ENCODE peak calls at places on chromosomes 1 and 21, in ten cellular contexts. One of them, this sample, is unnamed.

GRCh38 chr21:35987475-35987874 is 72.9 kb downstream of the SETD4 start:
- DNase-seq in stomach: peak
- DNase-seq in dorsolateral prefrontal cortex: no peak
- DNase-seq in fibroblast of villous mesenchyme: no peak
- DNase-seq in foreskin fibroblast: no peak
- DNase-seq in fibroblast of mammary gland: no peak
- DNase-seq in hepatocyte: peak
- DNase-seq in HFF-Myc: no peak
- DNase-seq in choroid plexus epithelial cell: no peak
- DNase-seq in LNCaP clone FGC: no peak
- DNase-seq in this sample: no peak

GRCh38 chr1:82778612-82779011 is 977.9 kb downstream of the ADGRL2 start:
- DNase-seq in stomach: no peak
- DNase-seq in dorsolateral prefrontal cortex: no peak
- DNase-seq in fibroblast of villous mesenchyme: no peak
- DNase-seq in foreskin fibroblast: peak
- DNase-seq in fibroblast of mammary gland: peak
- DNase-seq in hepatocyte: peak
- DNase-seq in HFF-Myc: no peak
- DNase-seq in choroid plexus epithelial cell: peak
- DNase-seq in LNCaP clone FGC: no peak
- DNase-seq in this sample: no peak

GRCh38 chr1:12617511-12617900 is 504 bp downstream of the DHRS3 start:
- DNase-seq in stomach: peak
- DNase-seq in dorsolateral prefrontal cortex: no peak
- DNase-seq in fibroblast of villous mesenchyme: peak
- DNase-seq in foreskin fibroblast: no peak
- DNase-seq in fibroblast of mammary gland: no peak
- DNase-seq in hepatocyte: peak
- DNase-seq in HFF-Myc: no peak
- DNase-seq in choroid plexus epithelial cell: no peak
- DNase-seq in LNCaP clone FGC: no peak
- DNase-seq in this sample: no peak

GRCh38 chr1:54052470-54052933 is 502 bp downstream of the TMEM59 start:
- DNase-seq in stomach: peak
- DNase-seq in dorsolateral prefrontal cortex: peak
- DNase-seq in fibroblast of villous mesenchyme: peak
- DNase-seq in foreskin fibroblast: peak
- DNase-seq in fibroblast of mammary gland: peak
- DNase-seq in hepatocyte: peak
- DNase-seq in HFF-Myc: no peak
- DNase-seq in choroid plexus epithelial cell: peak
- DNase-seq in LNCaP clone FGC: no peak
- DNase-seq in this sample: peak

GRCh38 chr1:185585770-185586169 is 148.4 kb upstream of the HMCN1 start:
- DNase-seq in stomach: no peak
- DNase-seq in dorsolateral prefrontal cortex: no peak
- DNase-seq in fibroblast of villous mesenchyme: no peak
- DNase-seq in foreskin fibroblast: no peak
- DNase-seq in fibroblast of mammary gland: no peak
- DNase-seq in hepatocyte: peak
- DNase-seq in HFF-Myc: no peak
- DNase-seq in choroid plexus epithelial cell: no peak
- DNase-seq in LNCaP clone FGC: no peak
- DNase-seq in this sample: no peak

GRCh38 chr1:8145525-8145924 is 119.4 kb upstream of the ERRFI1 start:
- DNase-seq in stomach: no peak
- DNase-seq in dorsolateral prefrontal cortex: no peak
- DNase-seq in fibroblast of villous mesenchyme: no peak
- DNase-seq in foreskin fibroblast: no peak
- DNase-seq in fibroblast of mammary gland: no peak
- DNase-seq in hepatocyte: no peak
- DNase-seq in HFF-Myc: no peak
- DNase-seq in choroid plexus epithelial cell: no peak
- DNase-seq in LNCaP clone FGC: no peak
- DNase-seq in this sample: no peak

GRCh38 chr21:26491663-26492062 is 81.4 kb downstream of the CYYR1 start:
- DNase-seq in stomach: no peak
- DNase-seq in dorsolateral prefrontal cortex: no peak
- DNase-seq in fibroblast of villous mesenchyme: no peak
- DNase-seq in foreskin fibroblast: no peak
- DNase-seq in fibroblast of mammary gland: no peak
- DNase-seq in hepatocyte: no peak
- DNase-seq in HFF-Myc: no peak
- DNase-seq in choroid plexus epithelial cell: no peak
- DNase-seq in LNCaP clone FGC: no peak
- DNase-seq in this sample: no peak

GRCh38 chr1:171506525-171507304 is 21.4 kb downstream of the PRRC2C start:
- DNase-seq in stomach: no peak
- DNase-seq in dorsolateral prefrontal cortex: no peak
- DNase-seq in fibroblast of villous mesenchyme: peak
- DNase-seq in foreskin fibroblast: no peak
- DNase-seq in fibroblast of mammary gland: peak
- DNase-seq in hepatocyte: no peak
- DNase-seq in HFF-Myc: no peak
- DNase-seq in choroid plexus epithelial cell: peak
- DNase-seq in LNCaP clone FGC: no peak
- DNase-seq in this sample: no peak

GRCh38 chr1:68145418-68146126 is 86.8 kb downstream of the WLS start:
- DNase-seq in stomach: peak
- DNase-seq in dorsolateral prefrontal cortex: no peak
- DNase-seq in fibroblast of villous mesenchyme: no peak
- DNase-seq in foreskin fibroblast: no peak
- DNase-seq in fibroblast of mammary gland: no peak
- DNase-seq in hepatocyte: peak
- DNase-seq in HFF-Myc: no peak
- DNase-seq in choroid plexus epithelial cell: no peak
- DNase-seq in LNCaP clone FGC: peak
- DNase-seq in this sample: no peak

GRCh38 chr21:29407571-29407970 is 108.8 kb downstream of the BACH1 start:
- DNase-seq in stomach: no peak
- DNase-seq in dorsolateral prefrontal cortex: no peak
- DNase-seq in fibroblast of villous mesenchyme: no peak
- DNase-seq in foreskin fibroblast: no peak
- DNase-seq in fibroblast of mammary gland: no peak
- DNase-seq in hepatocyte: no peak
- DNase-seq in HFF-Myc: no peak
- DNase-seq in choroid plexus epithelial cell: no peak
- DNase-seq in LNCaP clone FGC: no peak
- DNase-seq in this sample: no peak

GRCh38 chr1:229884765-229885164 is 182.3 kb upstream of the GALNT2 start:
- DNase-seq in stomach: peak
- DNase-seq in dorsolateral prefrontal cortex: no peak
- DNase-seq in fibroblast of villous mesenchyme: no peak
- DNase-seq in foreskin fibroblast: no peak
- DNase-seq in fibroblast of mammary gland: no peak
- DNase-seq in hepatocyte: no peak
- DNase-seq in HFF-Myc: no peak
- DNase-seq in choroid plexus epithelial cell: no peak
- DNase-seq in LNCaP clone FGC: no peak
- DNase-seq in this sample: no peak

GRCh38 chr1:2914702-2915101 is 106.6 kb upstream of the ACTRT2 start:
- DNase-seq in stomach: no peak
- DNase-seq in dorsolateral prefrontal cortex: peak
- DNase-seq in fibroblast of villous mesenchyme: no peak
- DNase-seq in foreskin fibroblast: no peak
- DNase-seq in fibroblast of mammary gland: no peak
- DNase-seq in hepatocyte: no peak
- DNase-seq in HFF-Myc: no peak
- DNase-seq in choroid plexus epithelial cell: no peak
- DNase-seq in LNCaP clone FGC: no peak
- DNase-seq in this sample: no peak
- TF ChIP-seq CTCF in stomach: no peak
- TF ChIP-seq CTCF in dorsolateral prefrontal cortex: peak
- TF ChIP-seq CTCF in fibroblast of villous mesenchyme: no peak
- TF ChIP-seq CTCF in foreskin fibroblast: no peak
- TF ChIP-seq CTCF in fibroblast of mammary gland: no peak
- TF ChIP-seq CTCF in hepatocyte: no peak
- TF ChIP-seq CTCF in HFF-Myc: no peak
- TF ChIP-seq CTCF in choroid plexus epithelial cell: no peak
- TF ChIP-seq CTCF in LNCaP clone FGC: peak
- TF ChIP-seq CTCF in this sample: no peak

GRCh38 chr1:24338447-24338846 is 19.3 kb downstream of the GRHL3 start:
- DNase-seq in stomach: no peak
- DNase-seq in dorsolateral prefrontal cortex: no peak
- DNase-seq in fibroblast of villous mesenchyme: no peak
- DNase-seq in foreskin fibroblast: no peak
- DNase-seq in fibroblast of mammary gland: no peak
- DNase-seq in hepatocyte: no peak
- DNase-seq in HFF-Myc: no peak
- DNase-seq in choroid plexus epithelial cell: no peak
- DNase-seq in LNCaP clone FGC: no peak
- DNase-seq in this sample: no peak

GRCh38 chr1:24343412-24344089 is 24.4 kb downstream of the GRHL3 start:
- DNase-seq in stomach: no peak
- DNase-seq in dorsolateral prefrontal cortex: no peak
- DNase-seq in fibroblast of villous mesenchyme: no peak
- DNase-seq in foreskin fibroblast: no peak
- DNase-seq in fibroblast of mammary gland: no peak
- DNase-seq in hepatocyte: no peak
- DNase-seq in HFF-Myc: no peak
- DNase-seq in choroid plexus epithelial cell: no peak
- DNase-seq in LNCaP clone FGC: peak
- DNase-seq in this sample: no peak

GRCh38 chr1:24339996-24340395 is 20.8 kb downstream of the GRHL3 start:
- DNase-seq in stomach: no peak
- DNase-seq in dorsolateral prefrontal cortex: no peak
- DNase-seq in fibroblast of villous mesenchyme: no peak
- DNase-seq in foreskin fibroblast: no peak
- DNase-seq in fibroblast of mammary gland: no peak
- DNase-seq in hepatocyte: no peak
- DNase-seq in HFF-Myc: no peak
- DNase-seq in choroid plexus epithelial cell: no peak
- DNase-seq in LNCaP clone FGC: no peak
- DNase-seq in this sample: no peak

GRCh38 chr1:24341260-24341659 is 22.1 kb downstream of the GRHL3 start:
- DNase-seq in stomach: no peak
- DNase-seq in dorsolateral prefrontal cortex: no peak
- DNase-seq in fibroblast of villous mesenchyme: no peak
- DNase-seq in foreskin fibroblast: no peak
- DNase-seq in fibroblast of mammary gland: no peak
- DNase-seq in hepatocyte: no peak
- DNase-seq in HFF-Myc: no peak
- DNase-seq in choroid plexus epithelial cell: no peak
- DNase-seq in LNCaP clone FGC: no peak
- DNase-seq in this sample: no peak

GRCh38 chr1:24340770-24341169 is 21.6 kb downstream of the GRHL3 start:
- DNase-seq in stomach: no peak
- DNase-seq in dorsolateral prefrontal cortex: no peak
- DNase-seq in fibroblast of villous mesenchyme: no peak
- DNase-seq in foreskin fibroblast: no peak
- DNase-seq in fibroblast of mammary gland: no peak
- DNase-seq in hepatocyte: no peak
- DNase-seq in HFF-Myc: no peak
- DNase-seq in choroid plexus epithelial cell: no peak
- DNase-seq in LNCaP clone FGC: no peak
- DNase-seq in this sample: no peak
- H3K4me3 ChIP-seq in stomach: no peak
- H3K4me3 ChIP-seq in dorsolateral prefrontal cortex: no peak
- H3K4me3 ChIP-seq in fibroblast of villous mesenchyme: no peak
- H3K4me3 ChIP-seq in foreskin fibroblast: no peak
- H3K4me3 ChIP-seq in fibroblast of mammary gland: no peak
- H3K4me3 ChIP-seq in hepatocyte: no peak
- H3K4me3 ChIP-seq in HFF-Myc: no peak
- H3K4me3 ChIP-seq in choroid plexus epithelial cell: no peak
- H3K4me3 ChIP-seq in LNCaP clone FGC: no peak
- H3K4me3 ChIP-seq in this sample: no peak

GRCh38 chr21:42369821-42370220 is 3.5 kb upstream of the TFF1 start:
- DNase-seq in stomach: no peak
- DNase-seq in dorsolateral prefrontal cortex: no peak
- DNase-seq in fibroblast of villous mesenchyme: no peak
- DNase-seq in foreskin fibroblast: no peak
- DNase-seq in fibroblast of mammary gland: no peak
- DNase-seq in hepatocyte: no peak
- DNase-seq in HFF-Myc: no peak
- DNase-seq in choroid plexus epithelial cell: no peak
- DNase-seq in LNCaP clone FGC: no peak
- DNase-seq in this sample: no peak
- TF ChIP-seq CTCF in stomach: no peak
- TF ChIP-seq CTCF in dorsolateral prefrontal cortex: no peak
- TF ChIP-seq CTCF in fibroblast of villous mesenchyme: no peak
- TF ChIP-seq CTCF in foreskin fibroblast: no peak
- TF ChIP-seq CTCF in fibroblast of mammary gland: no peak
- TF ChIP-seq CTCF in hepatocyte: no peak
- TF ChIP-seq CTCF in HFF-Myc: no peak
- TF ChIP-seq CTCF in choroid plexus epithelial cell: no peak
- TF ChIP-seq CTCF in LNCaP clone FGC: no peak
- TF ChIP-seq CTCF in this sample: no peak

GRCh38 chr1:201648911-201649775 is 110.2 kb downstream of the NAV1 start:
- DNase-seq in stomach: peak
- DNase-seq in dorsolateral prefrontal cortex: no peak
- DNase-seq in fibroblast of villous mesenchyme: peak
- DNase-seq in foreskin fibroblast: peak
- DNase-seq in fibroblast of mammary gland: peak
- DNase-seq in hepatocyte: peak
- DNase-seq in HFF-Myc: no peak
- DNase-seq in choroid plexus epithelial cell: peak
- DNase-seq in LNCaP clone FGC: no peak
- DNase-seq in this sample: no peak

GRCh38 chr1:201647094-201647493 is 108.2 kb downstream of the NAV1 start:
- DNase-seq in stomach: no peak
- DNase-seq in dorsolateral prefrontal cortex: no peak
- DNase-seq in fibroblast of villous mesenchyme: no peak
- DNase-seq in foreskin fibroblast: no peak
- DNase-seq in fibroblast of mammary gland: peak
- DNase-seq in hepatocyte: no peak
- DNase-seq in HFF-Myc: no peak
- DNase-seq in choroid plexus epithelial cell: no peak
- DNase-seq in LNCaP clone FGC: no peak
- DNase-seq in this sample: no peak

GRCh38 chr1:201646623-201647022 is 107.7 kb downstream of the NAV1 start:
- DNase-seq in stomach: no peak
- DNase-seq in dorsolateral prefrontal cortex: no peak
- DNase-seq in fibroblast of villous mesenchyme: no peak
- DNase-seq in foreskin fibroblast: no peak
- DNase-seq in fibroblast of mammary gland: no peak
- DNase-seq in hepatocyte: no peak
- DNase-seq in HFF-Myc: no peak
- DNase-seq in choroid plexus epithelial cell: no peak
- DNase-seq in LNCaP clone FGC: no peak
- DNase-seq in this sample: no peak

GRCh38 chr1:201648066-201648910 is 109.4 kb downstream of the NAV1 start:
- DNase-seq in stomach: peak
- DNase-seq in dorsolateral prefrontal cortex: peak
- DNase-seq in fibroblast of villous mesenchyme: peak
- DNase-seq in foreskin fibroblast: peak
- DNase-seq in fibroblast of mammary gland: peak
- DNase-seq in hepatocyte: peak
- DNase-seq in HFF-Myc: no peak
- DNase-seq in choroid plexus epithelial cell: peak
- DNase-seq in LNCaP clone FGC: no peak
- DNase-seq in this sample: peak

DNA sequence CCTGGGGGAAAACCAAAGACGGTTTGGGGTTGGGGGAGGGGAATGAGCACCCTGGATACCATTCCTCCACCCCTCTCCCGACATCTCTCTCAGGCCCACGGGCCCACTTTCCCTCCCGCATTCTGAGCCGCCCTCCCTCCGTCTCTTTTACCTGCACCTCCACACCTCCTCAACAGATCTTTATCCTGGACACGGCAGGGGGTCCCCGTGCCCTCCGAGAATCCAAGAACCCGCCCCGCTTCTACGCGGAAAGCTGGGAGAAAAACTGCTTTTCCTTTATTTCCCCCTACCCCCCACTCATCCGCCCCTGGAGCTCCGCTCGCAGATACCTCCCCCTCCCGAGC is 108.8 kb downstream of the NAV1 start:
- DNase-seq in stomach: no peak
- DNase-seq in dorsolateral prefrontal cortex: no peak
- DNase-seq in fibroblast of villous mesenchyme: no peak
- DNase-seq in foreskin fibroblast: no peak
- DNase-seq in fibroblast of mammary gland: no peak
- DNase-seq in hepatocyte: no peak
- DNase-seq in HFF-Myc: no peak
- DNase-seq in choroid plexus epithelial cell: no peak
- DNase-seq in LNCaP clone FGC: no peak
- DNase-seq in this sample: no peak
- H3K4me3 ChIP-seq in stomach: peak
- H3K4me3 ChIP-seq in dorsolateral prefrontal cortex: peak
- H3K4me3 ChIP-seq in fibroblast of villous mesenchyme: peak
- H3K4me3 ChIP-seq in foreskin fibroblast: peak
- H3K4me3 ChIP-seq in fibroblast of mammary gland: peak
- H3K4me3 ChIP-seq in hepatocyte: peak
- H3K4me3 ChIP-seq in HFF-Myc: peak
- H3K4me3 ChIP-seq in choroid plexus epithelial cell: peak
- H3K4me3 ChIP-seq in LNCaP clone FGC: peak
- H3K4me3 ChIP-seq in this sample: peak